ENCODE peak calls at places on chromosome 12, in six cellular contexts. C is HCT116, T is GM12878, M is H1, X is K562, Y is HepG2. V is an unnamed sample.

GRCh38 chr12:80553316-80553715 is 109.3 kb downstream of the PTPRQ start:
- DNase-seq in C (peak), T (no peak), M (no peak), X (no peak), Y (no peak), V (peak)

GRCh38 chr12:109085590-109085989 is 7.7 kb downstream of the ALKBH2 start:
- DNase-seq in C (no peak), T (no peak), M (no peak), X (no peak), Y (no peak), V (no peak)

GRCh38 chr12:109833307-109834189 is at the start of gene TRPV4:
- DNase-seq in C (no peak), T (no peak), M (peak), X (peak), Y (no peak), V (no peak)

GRCh38 chr12:122082621-122083356 is 4.2 kb downstream of the MLXIP start:
- DNase-seq in C (no peak), T (no peak), M (no peak), X (no peak), Y (no peak), V (no peak)

GRCh38 chr12:70246580-70246979 is 3.3 kb downstream of the CNOT2 start:
- DNase-seq in C (no peak), T (no peak), M (no peak), X (no peak), Y (no peak), V (no peak)

GRCh38 chr12:132324841-132325732 is 4.3 kb downstream of the GALNT9 start:
- DNase-seq in C (no peak), T (no peak), M (no peak), X (no peak), Y (no peak), V (no peak)

GRCh38 chr12:48973992-48974673 is 2.6 kb upstream of the WNT10B start:
- DNase-seq in C (no peak), T (no peak), M (peak), X (peak), Y (no peak), V (no peak)

GRCh38 chr12:121009744-121010143 is 6.5 kb downstream of the C12orf43 start:
- DNase-seq in C (peak), T (no peak), M (no peak), X (no peak), Y (peak), V (peak)

GRCh38 chr12:29012673-29013072 is 136.4 kb upstream of the FAR2 start:
- DNase-seq in C (no peak), T (no peak), M (no peak), X (no peak), Y (no peak), V (no peak)

GRCh38 chr12:25256005-25256404 is 5.3 kb upstream of the KRAS start:
- DNase-seq in C (no peak), T (no peak), M (no peak), X (no peak), Y (peak), V (no peak)

GRCh38 chr12:93025145-93026103 is 96.3 kb upstream of the EEA1 start:
- DNase-seq in C (peak), T (peak), M (no peak), X (peak), Y (no peak), V (peak)

DNA sequence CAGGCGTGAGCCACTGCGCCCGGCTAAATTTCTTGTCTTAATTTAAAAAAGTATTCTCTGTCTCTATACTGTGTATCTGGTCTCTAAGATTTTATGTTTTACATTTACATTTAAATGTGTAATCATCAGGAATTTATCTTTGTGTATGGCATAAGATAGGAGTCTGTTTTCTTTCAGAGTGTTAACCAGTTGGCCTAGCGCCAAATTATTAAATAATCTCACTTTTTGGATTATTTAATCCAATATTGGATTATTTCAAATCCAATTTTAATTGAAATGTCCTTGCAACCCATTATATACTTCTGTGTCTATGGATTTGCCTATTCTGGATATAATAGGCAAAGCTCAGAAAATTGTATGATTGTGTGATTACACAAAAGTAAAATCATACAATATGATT is 45.0 kb downstream of the BAZ2A start:
- DNase-seq in C (no peak), T (no peak), M (no peak), X (no peak), Y (no peak), V (no peak)
- TF ChIP-seq MAX in C (no peak), T (no peak), M (no peak), X (no peak), Y (no peak), V (no peak)

DNA sequence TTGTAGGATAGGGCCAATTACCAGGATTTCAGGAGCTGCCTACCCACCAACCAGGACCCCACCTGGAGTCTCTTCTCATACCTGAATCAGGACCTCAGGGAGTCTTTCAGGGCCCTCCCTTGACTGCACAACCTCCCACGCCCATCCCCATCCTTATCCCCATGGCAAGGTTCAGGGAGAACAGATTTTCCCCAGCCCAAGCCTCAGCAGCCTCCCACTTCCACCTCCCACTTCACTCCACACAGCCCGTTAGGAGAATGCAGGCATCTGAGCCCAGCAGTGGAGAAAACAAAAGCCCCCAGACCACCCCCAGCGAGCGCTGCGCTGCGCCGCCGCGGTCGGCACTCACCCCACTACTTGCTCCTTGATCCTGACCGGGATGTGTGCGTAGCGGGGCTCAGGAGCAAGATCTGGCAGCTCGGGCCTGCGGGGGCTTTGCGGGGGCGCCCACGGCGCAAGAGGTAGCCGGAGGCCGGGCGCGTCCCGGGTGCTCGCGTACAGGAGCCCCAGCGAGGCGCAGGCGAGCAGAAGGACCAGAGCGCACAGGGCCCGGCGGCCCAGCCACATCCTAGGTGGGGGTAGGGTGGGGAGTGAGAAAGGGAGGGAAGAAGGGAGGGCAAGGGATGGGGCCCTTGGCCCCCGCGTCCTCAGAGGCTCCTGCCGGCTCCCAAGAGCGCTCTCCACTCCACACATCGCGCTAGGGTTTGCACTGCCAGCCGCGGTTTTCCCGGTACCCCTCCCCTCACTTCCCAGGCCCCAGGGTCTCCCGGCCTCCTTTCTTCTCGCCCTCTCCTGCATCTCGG is 1.2 kb downstream of the B4GALNT1 start:
- DNase-seq in C (no peak), T (no peak), M (peak), X (no peak), Y (no peak), V (no peak)
- H3K4me2 ChIP-seq in C (peak), T (peak), M (peak), X (peak), Y (peak), V (peak)

GRCh38 chr12:113477842-113478215 is 6.2 kb upstream of the LHX5 start:
- DNase-seq in C (no peak), T (no peak), M (no peak), X (no peak), Y (no peak), V (no peak)

GRCh38 chr12:113480336-113480688 is 8.6 kb upstream of the LHX5 start:
- DNase-seq in C (no peak), T (no peak), M (no peak), X (no peak), Y (no peak), V (no peak)

GRCh38 chr12:113478351-113479011 is 6.8 kb upstream of the LHX5 start:
- DNase-seq in C (no peak), T (no peak), M (peak), X (no peak), Y (no peak), V (no peak)

GRCh38 chr12:113479578-113480335 is 8.1 kb upstream of the LHX5 start:
- DNase-seq in C (no peak), T (no peak), M (peak), X (peak), Y (peak), V (no peak)

GRCh38 chr12:113479193-113479577 is 7.5 kb upstream of the LHX5 start:
- DNase-seq in C (no peak), T (no peak), M (no peak), X (no peak), Y (no peak), V (no peak)
- TF ChIP-seq MAX in C (no peak), T (no peak), M (no peak), X (no peak), Y (no peak), V (no peak)

GRCh38 chr12:79233341-79233761 is 368.8 kb downstream of the SYT1 start:
- DNase-seq in C (no peak), T (peak), M (no peak), X (no peak), Y (no peak), V (no peak)
- H3K4me2 ChIP-seq in C (no peak), T (no peak), M (no peak), X (no peak), Y (no peak), V (no peak)

GRCh38 chr12:104138747-104139186 is 757 bp upstream of the NFYB start:
- DNase-seq in C (no peak), T (no peak), M (no peak), X (no peak), Y (no peak), V (no peak)
- TF ChIP-seq MAX in C (no peak), T (no peak), M (no peak), X (no peak), Y (no peak), V (no peak)

GRCh38 chr12:67222302-67222701 is 46.9 kb upstream of the CAND1 start:
- DNase-seq in C (peak), T (no peak), M (no peak), X (no peak), Y (no peak), V (peak)
- H3K4me2 ChIP-seq in C (no peak), T (no peak), M (no peak), X (no peak), Y (no peak), V (no peak)

DNA sequence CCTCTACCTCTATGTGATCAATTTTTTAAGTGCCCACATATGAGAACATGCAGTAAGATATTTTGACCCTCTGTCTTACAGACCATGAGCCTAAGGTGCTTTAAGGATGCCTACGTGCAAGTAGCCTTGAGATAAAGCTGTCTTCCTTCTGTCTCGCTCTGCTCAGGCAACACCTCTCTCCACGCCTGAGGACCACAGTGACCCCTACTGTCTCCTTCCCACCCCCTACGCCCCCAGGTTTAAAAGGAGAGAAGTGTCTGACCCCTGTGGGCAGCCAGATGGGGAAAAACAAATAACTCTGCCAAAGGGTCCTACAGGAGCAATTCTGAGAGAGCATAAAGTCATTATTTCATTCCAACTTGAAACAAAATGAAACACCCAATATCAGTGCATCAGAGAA is 286.4 kb upstream of the TMEM132C start:
- DNase-seq in C (no peak), T (no peak), M (no peak), X (no peak), Y (no peak), V (no peak)
- TF ChIP-seq MAX in C (no peak), T (no peak), M (no peak), X (no peak), Y (no peak), V (no peak)

GRCh38 chr12:1174659-1175058 is 183.6 kb downstream of the ERC1 start:
- DNase-seq in C (no peak), T (no peak), M (no peak), X (no peak), Y (no peak), V (no peak)
- H3K4me2 ChIP-seq in C (no peak), T (no peak), M (no peak), X (no peak), Y (no peak), V (no peak)

V was measured in A549.